ENCODE peak calls at places on chromosomes 4 and X, in ten cellular contexts. B is cardiac fibroblast, E is AG10803, K is fibroblast of mammary gland, R is glutamatergic neuron, X is nephron progenitor cell, I is foreskin keratinocyte, U is right atrium auricular region, W is NB4, T is cardiac muscle cell. G is an unnamed sample.

GRCh38 chrX:107503996-107504395 is 54.5 kb downstream of the FRMPD3 start:
- DNase-seq in T (no peak), U (no peak), I (no peak), K (no peak), R (no peak), E (no peak), B (no peak), W (no peak), X (no peak), G (no peak)

GRCh38 chr4:181308476-181309170 is 934.6 kb upstream of the TENM3 start:
- DNase-seq in E (no peak), T (no peak), X (no peak), B (no peak), I (no peak), W (no peak), U (no peak), R (no peak), K (no peak), G (no peak)

GRCh38 chrX:15570145-15570544 is 30.6 kb downstream of the ACE2 start:
- DNase-seq in E (no peak), K (no peak), U (no peak), X (no peak), W (no peak), R (no peak), I (no peak), T (no peak), B (no peak), G (no peak)

GRCh38 chr4:182212211-182212761 is 30.9 kb upstream of the TENM3 start:
- DNase-seq in X (peak), U (no peak), R (peak), K (peak), T (peak), E (peak), W (no peak), I (no peak), B (peak), G (no peak)

GRCh38 chrX:16695079-16695676 is 17.3 kb downstream of the CTPS2 start:
- DNase-seq in E (peak), K (peak), W (peak), I (no peak), B (peak), T (peak), U (peak), X (peak), R (peak), G (peak)

GRCh38 chr4:67886281-67886680 is 2.5 kb upstream of the TMPRSS11D start:
- DNase-seq in U (no peak), I (peak), E (no peak), K (peak), B (peak), X (no peak), R (no peak), W (peak), T (no peak), G (no peak)

GRCh38 chr4:130747842-130748241 is 1651.9 kb downstream of the C4orf33 start:
- DNase-seq in K (peak), I (no peak), W (peak), E (no peak), X (no peak), U (no peak), R (no peak), T (no peak), B (peak), G (no peak)

GRCh38 chr4:128590773-128591172 is 218.7 kb upstream of the JADE1 start:
- DNase-seq in E (no peak), W (no peak), R (no peak), U (no peak), X (no peak), B (no peak), K (no peak), T (peak), I (no peak), G (no peak)

GRCh38 chr4:59091376-59092142 is 1981.4 kb upstream of the IGFBP7 start:
- DNase-seq in T (no peak), W (no peak), E (no peak), U (no peak), X (no peak), B (no peak), I (no peak), R (peak), K (no peak), G (no peak)

GRCh38 chrX:2723316-2723879 is 28.4 kb upstream of the XG start:
- DNase-seq in I (no peak), R (no peak), X (no peak), K (no peak), E (no peak), W (no peak), B (no peak), T (no peak), U (no peak), G (no peak)

GRCh38 chr4:135277980-135278315 is 1076.4 kb upstream of the PABPC4L start:
- DNase-seq in T (no peak), K (no peak), I (no peak), E (no peak), R (no peak), U (no peak), X (no peak), W (no peak), B (peak), G (no peak)

GRCh38 chrX:129540068-129540653 is at the start of gene OCRL:
- DNase-seq in B (peak), E (peak), U (peak), T (peak), I (peak), R (peak), K (peak), W (peak), X (peak), G (peak)

GRCh38 chr4:145623831-145624230 is 4.6 kb downstream of the MMAA start:
- DNase-seq in R (no peak), B (peak), T (no peak), K (peak), X (no peak), U (no peak), W (no peak), E (peak), I (no peak), G (no peak)

GRCh38 chr4:88211473-88212252 is 53.2 kb upstream of the ABCG2 start:
- DNase-seq in K (peak), R (no peak), B (peak), T (peak), I (no peak), U (no peak), W (peak), X (peak), E (peak), G (peak)

GRCh38 chrX:13059676-13060499 is 15.5 kb upstream of the FAM9C start:
- DNase-seq in K (peak), U (no peak), B (no peak), T (no peak), W (peak), X (no peak), I (no peak), E (peak), R (no peak), G (no peak)

GRCh38 chr4:137124278-137124932 is 407.9 kb downstream of the PCDH18 start:
- DNase-seq in W (peak), X (no peak), I (peak), T (peak), K (peak), R (no peak), U (no peak), B (peak), E (peak), G (no peak)

GRCh38 chrX:21800344-21800770 is 39.1 kb upstream of the MBTPS2 start:
- DNase-seq in W (no peak), R (no peak), I (no peak), E (peak), U (no peak), T (no peak), B (no peak), K (peak), X (no peak), G (no peak)

GRCh38 chrX:39149761-39150160 is 348.5 kb downstream of the MID1IP1 start:
- DNase-seq in U (peak), K (peak), W (peak), T (peak), R (peak), I (no peak), B (peak), E (peak), X (peak), G (peak)

GRCh38 chrX:123277821-123278220 is 93.7 kb downstream of the GRIA3 start:
- DNase-seq in I (no peak), U (no peak), R (no peak), X (no peak), B (no peak), E (no peak), W (no peak), T (no peak), K (no peak), G (no peak)

GRCh38 chr4:61068745-61069144 is 131.4 kb upstream of the ADGRL3 start:
- DNase-seq in R (no peak), U (no peak), E (no peak), W (no peak), T (no peak), B (peak), I (no peak), X (no peak), K (peak), G (no peak)

GRCh38 chrX:123961268-123962005 is at the start of gene STAG2:
- DNase-seq in I (peak), X (peak), E (peak), K (peak), B (peak), R (peak), T (peak), W (peak), U (peak), G (peak)

GRCh38 chr4:17780461-17781071 is 855 bp downstream of the FAM184B start:
- DNase-seq in X (no peak), U (no peak), I (no peak), R (no peak), T (no peak), K (no peak), B (peak), E (peak), W (no peak), G (no peak)

DNA sequence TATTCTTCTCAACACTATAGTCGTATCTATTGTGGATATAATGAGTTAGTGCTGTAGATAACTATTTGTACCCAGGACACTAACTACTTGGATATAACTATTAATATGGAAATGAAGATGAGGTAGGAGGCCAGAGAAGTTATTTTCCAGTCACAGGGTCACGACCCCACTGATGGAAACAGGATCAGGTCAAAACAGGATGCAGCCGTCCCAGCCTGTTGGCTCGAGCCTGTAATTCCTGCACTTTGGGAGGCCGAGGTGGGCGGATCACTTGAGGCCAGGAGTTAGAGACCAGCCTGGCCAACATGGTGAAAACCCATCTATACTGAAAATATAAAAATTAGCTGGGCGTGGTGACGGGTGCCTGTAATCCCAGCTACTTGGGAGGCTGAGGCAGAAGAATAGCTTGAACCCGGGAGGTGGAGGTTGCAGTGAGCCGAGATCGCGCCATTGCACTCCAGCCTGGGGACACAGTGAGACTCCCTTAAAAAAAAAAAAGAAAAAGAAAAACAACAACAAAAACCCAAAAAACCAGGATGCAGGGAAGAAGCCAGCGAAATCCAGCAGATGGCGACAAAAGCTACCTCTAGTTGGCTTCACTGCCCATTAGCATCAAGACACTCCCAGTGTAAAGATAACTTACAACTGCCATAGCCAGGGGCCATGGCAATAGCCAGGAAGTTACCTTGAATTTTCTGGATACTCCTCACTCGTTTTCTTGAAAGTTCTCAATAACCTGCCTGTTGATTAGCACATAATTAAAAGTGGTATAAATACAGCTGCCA is 37.9 kb upstream of the NKAP start:
- DNase-seq in R (peak), T (peak), K (peak), E (peak), U (no peak), I (no peak), X (peak), B (peak), W (peak), G (peak)
- TF ChIP-seq CTCF in R (peak), T (peak), K (peak), E (peak), U (no peak), I (peak), X (peak), B (peak), W (peak), G (peak)

DNA sequence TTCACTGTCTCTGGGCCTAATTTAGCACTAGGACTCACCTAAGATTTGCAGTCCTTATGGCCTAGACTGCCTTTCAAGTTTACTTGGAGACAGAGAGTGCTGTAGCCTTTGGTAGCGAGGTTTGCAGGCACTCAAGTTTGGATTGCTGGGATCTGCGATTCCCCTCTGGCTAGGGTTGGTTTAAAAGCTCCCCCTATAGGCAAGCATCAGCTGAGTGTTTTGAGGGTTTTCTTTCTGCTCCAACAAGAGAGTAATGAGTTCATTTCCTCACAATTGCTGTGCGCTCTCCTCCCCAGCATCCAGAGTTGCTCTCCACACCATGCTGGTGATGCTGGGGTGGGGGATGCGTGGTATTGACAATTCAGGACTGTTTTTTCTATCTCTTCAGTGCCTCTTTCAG is 206.9 kb downstream of the GLUD2 start:
- DNase-seq in X (no peak), T (no peak), I (no peak), U (no peak), K (peak), B (peak), R (no peak), W (peak), E (no peak), G (no peak)
- TF ChIP-seq CTCF in X (no peak), T (peak), I (no peak), U (no peak), K (peak), B (peak), R (peak), W (peak), E (no peak), G (no peak)

DNA sequence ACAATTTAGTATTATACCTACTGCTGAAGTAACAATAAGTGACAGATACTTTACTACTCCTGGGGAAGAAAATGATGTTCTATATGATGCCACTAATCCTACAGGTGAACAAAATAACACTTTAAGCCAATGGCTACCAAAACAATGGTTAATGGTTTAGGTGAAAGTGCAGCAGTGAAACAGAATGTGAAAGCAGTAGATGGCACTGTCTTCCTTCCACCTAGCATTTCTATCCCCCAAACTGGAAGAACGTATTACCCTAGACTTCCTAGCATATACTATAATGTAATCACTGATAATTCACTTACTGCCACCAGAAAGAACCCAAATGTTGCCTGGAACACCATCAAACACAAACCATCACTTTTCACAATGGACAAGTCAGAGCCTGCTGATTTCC is 18.9 kb upstream of the CABS1 start:
- DNase-seq in R (no peak), I (no peak), K (no peak), X (no peak), W (no peak), E (no peak), U (no peak), T (no peak), B (no peak), G (no peak)
- TF ChIP-seq CTCF in R (no peak), I (peak), K (no peak), X (no peak), W (no peak), E (no peak), U (no peak), T (no peak), B (no peak), G (no peak)

GRCh38 chr4:25927361-25928040 is 13.5 kb downstream of the SMIM20 start:
- DNase-seq in K (no peak), E (no peak), T (no peak), U (no peak), B (no peak), W (no peak), R (no peak), I (no peak), X (no peak), G (no peak)
- TF ChIP-seq CTCF in K (no peak), E (no peak), T (no peak), U (no peak), B (no peak), W (no peak), R (no peak), I (no peak), X (no peak), G (no peak)

G was measured in neural crest cell.